ENCODE peak calls at places on chromosomes 7 and 10, in ten cellular contexts. Q, L, S, O, C, G, E, R, V and P are unnamed samples.

GRCh38 chr7:138243430-138243829 is 167.2 kb downstream of the AKR1D1 start:
- DNase-seq in Q (peak; percentile 70), L (no peak), S (peak; percentile 98), O (no peak), C (no peak), G (peak; percentile 72), E (peak; percentile 91), R (peak; percentile 65), V (peak; percentile 20), P (no peak)

GRCh38 chr7:22866965-22867364 is 44.3 kb upstream of the TOMM7 start:
- DNase-seq in Q (peak; percentile 65), L (no peak), S (no peak), O (no peak), C (no peak), G (peak; percentile 78), E (no peak), R (no peak), V (peak; percentile 36), P (no peak)

GRCh38 chr7:3558410-3558809 is 257.4 kb downstream of the SDK1 start:
- DNase-seq in Q (peak; percentile 47), L (no peak), S (no peak), O (no peak), C (no peak), G (no peak), E (no peak), R (no peak), V (no peak), P (no peak)

GRCh38 chr10:19730848-19731247 is 85.4 kb upstream of the PLXDC2 start:
- DNase-seq in Q (peak; percentile 68), L (no peak), S (no peak), O (no peak), C (no peak), G (peak; percentile 28), E (no peak), R (no peak), V (no peak), P (no peak)

GRCh38 chr7:45181286-45181960 is 23.8 kb downstream of the RAMP3 start:
- DNase-seq in Q (no peak), L (no peak), S (no peak), O (no peak), C (no peak), G (no peak), E (no peak), R (no peak), V (peak; percentile 4), P (no peak)

GRCh38 chr10:62588116-62588515 is 213.9 kb downstream of the ZNF365 start:
- DNase-seq in Q (peak; percentile 34), L (no peak), S (no peak), O (no peak), C (no peak), G (peak; percentile 2), E (no peak), R (no peak), V (no peak), P (no peak)

GRCh38 chr7:59986-60675 is 132.2 kb upstream of the FAM20C start:
- DNase-seq in Q (no peak), L (no peak), S (no peak), O (peak; percentile 6), C (no peak), G (no peak), E (no peak), R (no peak), V (no peak), P (peak; percentile 10)

GRCh38 chr10:14648042-14648765 is 126.5 kb downstream of the FAM107B start:
- DNase-seq in Q (peak; percentile 81), L (peak; percentile 56), S (peak; percentile 62), O (no peak), C (no peak), G (peak; percentile 92), E (no peak), R (peak; percentile 87), V (peak; percentile 90), P (peak; percentile 37)

GRCh38 chr10:74589226-74589673 is 237.2 kb upstream of the KAT6B start:
- DNase-seq in Q (peak; percentile 99), L (peak; percentile 76), S (peak; percentile 48), O (peak; percentile 95), C (peak; percentile 41), G (peak; percentile 99), E (no peak), R (peak; percentile 74), V (peak; percentile 95), P (peak; percentile 92)

GRCh38 chr7:90210925-90211324 is 615 bp upstream of the STEAP2 start:
- DNase-seq in Q (peak; percentile 17), L (no peak), S (peak; percentile 34), O (peak; percentile 58), C (no peak), G (no peak), E (no peak), R (peak; percentile 44), V (peak; percentile 20), P (peak; percentile 16)

GRCh38 chr10:126013489-126014281 is 117.3 kb downstream of the FANK1 start:
- DNase-seq in Q (peak; percentile 97), L (no peak), S (peak; percentile 58), O (no peak), C (peak; percentile 51), G (peak; percentile 54), E (peak; percentile 13), R (peak; percentile 26), V (no peak), P (no peak)

GRCh38 chr7:157294773-157295172 is 42.0 kb upstream of the DNAJB6 start:
- DNase-seq in Q (no peak), L (no peak), S (no peak), O (no peak), C (no peak), G (no peak), E (no peak), R (no peak), V (no peak), P (no peak)

GRCh38 chr10:103155485-103156085 is 37.5 kb downstream of the NT5C2 start:
- DNase-seq in Q (no peak), L (no peak), S (no peak), O (no peak), C (no peak), G (no peak), E (no peak), R (no peak), V (no peak), P (no peak)

GRCh38 chr7:24905996-24906770 is 73.8 kb downstream of the OSBPL3 start:
- DNase-seq in Q (peak; percentile 50), L (no peak), S (no peak), O (peak; percentile 37), C (no peak), G (no peak), E (no peak), R (no peak), V (no peak), P (no peak)

GRCh38 chr7:37833107-37833817 is 15.1 kb upstream of the NME8 start:
- DNase-seq in Q (peak; percentile 24), L (no peak), S (peak; percentile 79), O (peak; percentile 27), C (peak; percentile 49), G (peak; percentile 65), E (peak; percentile 7), R (peak; percentile 77), V (peak; percentile 25), P (peak; percentile 55)

GRCh38 chr10:6067457-6067856 is 5.3 kb upstream of the IL2RA start:
- DNase-seq in Q (no peak), L (no peak), S (no peak), O (no peak), C (no peak), G (no peak), E (no peak), R (no peak), V (no peak), P (no peak)

GRCh38 chr10:110392860-110393732 is 88.4 kb upstream of the SMNDC1 start:
- DNase-seq in Q (peak; percentile 28), L (no peak), S (peak; percentile 11), O (no peak), C (no peak), G (peak; percentile 85), E (no peak), R (peak; percentile 73), V (peak; percentile 67), P (peak; percentile 52)

GRCh38 chr7:76352193-76352592 is 6.6 kb downstream of the YWHAG start:
- DNase-seq in Q (no peak), L (no peak), S (no peak), O (no peak), C (no peak), G (no peak), E (no peak), R (no peak), V (no peak), P (no peak)

DNA sequence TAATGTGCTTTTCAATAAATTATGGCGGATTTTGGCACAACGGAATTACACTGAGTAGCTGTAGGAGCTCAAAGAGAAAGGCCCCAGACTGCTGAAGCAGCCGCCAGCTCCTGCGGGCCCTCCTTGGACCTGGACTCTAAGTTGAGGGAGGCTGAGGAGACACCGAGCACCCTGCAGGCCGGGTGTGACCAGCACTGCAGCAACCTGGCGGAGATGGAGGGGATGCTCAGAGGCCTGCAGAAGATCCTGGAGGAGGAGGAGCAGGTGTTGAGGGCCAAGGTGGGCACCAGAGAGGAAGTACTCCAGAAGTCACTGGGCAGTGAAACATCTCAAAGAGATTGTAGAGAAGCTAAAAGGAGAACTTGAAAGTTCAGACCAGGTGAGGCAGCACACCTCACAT is 33.0 kb upstream of the POM121L12 start:
- DNase-seq in Q (no peak), L (no peak), S (no peak), O (no peak), C (no peak), G (no peak), E (no peak), R (no peak), V (no peak), P (no peak)
- H3K27ac ChIP-seq in Q (no peak overlapping the region), L (no peak overlapping the region), S (no peak overlapping the region), O (no peak overlapping the region), C (no peak overlapping the region), G (no peak overlapping the region), E (no peak overlapping the region), R (no peak overlapping the region), V (no peak overlapping the region), P (no peak overlapping the region)

GRCh38 chr10:100004805-100005510 is 4.8 kb downstream of the DNMBP start:
- DNase-seq in Q (no peak), L (no peak), S (no peak), O (no peak), C (no peak), G (no peak), E (no peak), R (no peak), V (no peak), P (no peak)
- H3K4me3 ChIP-seq in Q (no peak overlapping the region), L (no peak overlapping the region), S (no peak overlapping the region), O (no peak overlapping the region), C (peak overlapping the region; percentile 23), G (no peak overlapping the region), E (no peak overlapping the region), R (no peak overlapping the region), V (no peak overlapping the region), P (no peak overlapping the region)

DNA sequence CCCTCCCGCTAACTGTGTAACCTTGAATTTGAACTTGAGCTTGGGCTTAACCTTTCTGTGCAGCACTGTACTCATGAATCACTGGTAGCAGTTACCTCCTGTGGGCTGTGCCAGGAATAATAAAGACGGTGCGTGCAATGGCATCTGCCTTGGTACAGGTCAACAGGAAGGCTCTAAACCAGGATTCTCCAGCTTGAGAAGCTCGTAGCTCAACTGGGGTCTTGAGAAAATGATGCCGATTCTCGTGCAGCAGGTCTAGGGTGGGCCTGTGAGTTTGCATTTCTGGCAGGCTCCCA is 112.5 kb upstream of the ANLN start:
- DNase-seq in Q (no peak), L (no peak), S (no peak), O (no peak), C (no peak), G (no peak), E (no peak), R (no peak), V (no peak), P (no peak)
- H3K4me1 ChIP-seq in Q (peaks cover 11% of the 10 kb centered on the region), L (peaks cover 72% of the 10 kb centered on the region), S (peaks cover 75% of the 10 kb centered on the region), O (peaks cover 35% of the 10 kb centered on the region), C (peaks cover 76% of the 10 kb centered on the region), G (peaks cover 15% of the 10 kb centered on the region), E (peaks cover 55% of the 10 kb centered on the region), R (peaks cover 69% of the 10 kb centered on the region), V (peaks cover 19% of the 10 kb centered on the region), P (peaks cover 11% of the 10 kb centered on the region)

GRCh38 chr7:81655271-81655670 is 114.6 kb downstream of the HGF start:
- DNase-seq in Q (no peak), L (no peak), S (no peak), O (no peak), C (no peak), G (no peak), E (no peak), R (no peak), V (no peak), P (no peak)
- H3K27ac ChIP-seq in Q (no peak overlapping the region), L (no peak overlapping the region), S (no peak overlapping the region), O (no peak overlapping the region), C (no peak overlapping the region), G (no peak overlapping the region), E (no peak overlapping the region), R (no peak overlapping the region), V (no peak overlapping the region), P (no peak overlapping the region)